ENCODE peak calls at places on chromosomes 6 and 20, in four cellular contexts. L is prostate gland, O is kidney, A is SK-N-SH. K is an unnamed sample.

GRCh38 chr20:18907353-18907752 is 93.8 kb downstream of the SCP2D1 start:
- DNase-seq in O (no peak), L (no peak), A (no peak), K (no peak)

GRCh38 chr20:17538517-17539170 is 7.5 kb upstream of the BFSP1 start:
- DNase-seq in L (no peak), A (no peak), O (no peak), K (no peak)

GRCh38 chr6:169162968-169163903 is 90.4 kb downstream of the THBS2 start:
- DNase-seq in L (no peak), O (peak; percentile 64), A (peak; percentile 22), K (peak; percentile 71)

GRCh38 chr20:48626938-48627736 is 200.7 kb downstream of the PREX1 start:
- DNase-seq in L (no peak), A (peak; percentile 47), O (peak; percentile 56), K (no peak)

GRCh38 chr6:129835691-129836090 is 25.4 kb downstream of the TMEM244 start:
- DNase-seq in L (no peak), O (no peak), A (no peak), K (no peak)

GRCh38 chr20:57217802-57218201 is 48.6 kb downstream of the BMP7 start:
- DNase-seq in L (no peak), A (no peak), O (no peak), K (no peak)

GRCh38 chr6:26743157-26743821 is 83.7 kb upstream of the ZNF322 start:
- DNase-seq in A (peak; percentile 45), O (peak; percentile 16), L (no peak), K (peak; percentile 52)

GRCh38 chr20:64003970-64004725 is 23.2 kb downstream of the PRPF6 start:
- DNase-seq in A (no peak), L (no peak), O (no peak), K (no peak)

GRCh38 chr6:148457137-148457842 is 114.7 kb downstream of the SASH1 start:
- DNase-seq in L (no peak), A (no peak), O (no peak), K (no peak)

GRCh38 chr6:80319286-80319685 is 212.8 kb downstream of the BCKDHB start:
- DNase-seq in O (no peak), A (no peak), L (no peak), K (no peak)

GRCh38 chr6:150966786-150967185 is 101.3 kb downstream of the MTHFD1L start:
- DNase-seq in L (no peak), A (no peak), O (no peak), K (no peak)

GRCh38 chr6:11364971-11365397 is 132.5 kb upstream of the NEDD9 start:
- DNase-seq in O (no peak), A (no peak), L (peak; percentile 51), K (no peak)

GRCh38 chr20:18663932-18664331 is 76.1 kb downstream of the DTD1 start:
- DNase-seq in A (no peak), L (no peak), O (no peak), K (no peak)

GRCh38 chr6:90162648-90163409 is 133.8 kb downstream of the BACH2 start:
- DNase-seq in L (no peak), O (no peak), A (no peak), K (no peak)

GRCh38 chr6:55827818-55828522 is 47.4 kb downstream of the BMP5 start:
- DNase-seq in O (no peak), A (no peak), L (no peak), K (no peak)

GRCh38 chr6:499617-500016 is 108.1 kb downstream of the IRF4 start:
- DNase-seq in L (no peak), O (no peak), A (no peak), K (no peak)

GRCh38 chr6:89495961-89496535 is 63.1 kb downstream of the ANKRD6 start:
- DNase-seq in A (peak; percentile 31), O (no peak), L (no peak), K (no peak)

GRCh38 chr20:25016471-25016870 is 23.9 kb upstream of the APMAP start:
- DNase-seq in A (no peak), O (peak; percentile 41), L (no peak), K (no peak)

GRCh38 chr6:69954733-69955132 is 88.4 kb downstream of the COL19A1 start:
- DNase-seq in O (no peak), A (no peak), L (no peak), K (no peak)

GRCh38 chr20:58908941-58909340 is 56.4 kb downstream of the GNAS start:
- DNase-seq in A (no peak), L (no peak), O (no peak), K (no peak)

GRCh38 chr20:4898282-4898681 is 103.0 kb downstream of the SLC23A2 start:
- DNase-seq in O (peak; percentile 75), L (no peak), A (no peak), K (no peak)

GRCh38 chr20:33339515-33340058 is 56.6 kb downstream of the BPIFB1 start:
- DNase-seq in O (no peak), A (no peak), L (no peak), K (no peak)

GRCh38 chr6:49462071-49462470 is 982 bp downstream of the MMUT start:
- DNase-seq in A (no peak), L (no peak), O (no peak), K (no peak)

DNA sequence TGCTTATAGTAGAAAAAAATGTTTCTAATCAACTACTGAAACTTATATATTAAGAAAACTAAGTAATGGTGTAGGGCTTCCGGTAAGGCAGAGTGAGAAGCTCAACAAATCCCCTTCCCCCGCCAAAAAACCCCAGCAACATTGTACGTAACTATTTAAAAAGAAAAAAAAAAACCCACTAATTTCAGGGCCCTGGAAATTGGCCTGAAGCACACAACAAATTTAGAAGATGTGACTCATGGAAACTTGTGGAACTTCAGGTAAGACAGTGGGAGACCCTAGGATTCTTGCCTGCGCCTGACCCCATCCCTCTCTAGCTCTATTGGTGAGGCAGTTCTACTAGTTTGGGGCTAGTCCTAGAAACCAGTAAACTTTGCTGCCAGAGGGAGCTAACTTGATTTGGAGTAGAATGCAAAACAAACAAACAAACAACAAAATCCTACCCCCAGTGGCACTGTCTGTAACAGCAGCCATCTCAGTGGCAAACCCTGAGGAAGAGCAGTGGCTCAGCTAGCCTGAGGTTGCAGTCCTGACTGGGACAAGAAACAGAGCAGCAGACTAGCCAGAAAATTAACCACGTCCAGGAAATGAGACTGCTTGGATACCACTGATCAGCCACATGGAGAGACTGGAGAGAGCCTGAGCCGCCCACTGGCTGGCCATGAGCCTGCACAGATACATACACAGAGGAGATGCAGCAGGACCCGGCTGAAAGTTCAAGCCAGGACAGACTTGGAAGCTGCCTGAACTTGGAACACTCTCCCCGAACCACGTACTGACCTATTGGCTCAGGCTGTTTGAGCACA is 135.1 kb downstream of the TBXT start:
- DNase-seq in A (peak; percentile 30), L (no peak), O (no peak), K (peak; percentile 68)
- TF ChIP-seq CTCF in A (no peak), L (no peak), O (no peak), K (no peak)

DNA sequence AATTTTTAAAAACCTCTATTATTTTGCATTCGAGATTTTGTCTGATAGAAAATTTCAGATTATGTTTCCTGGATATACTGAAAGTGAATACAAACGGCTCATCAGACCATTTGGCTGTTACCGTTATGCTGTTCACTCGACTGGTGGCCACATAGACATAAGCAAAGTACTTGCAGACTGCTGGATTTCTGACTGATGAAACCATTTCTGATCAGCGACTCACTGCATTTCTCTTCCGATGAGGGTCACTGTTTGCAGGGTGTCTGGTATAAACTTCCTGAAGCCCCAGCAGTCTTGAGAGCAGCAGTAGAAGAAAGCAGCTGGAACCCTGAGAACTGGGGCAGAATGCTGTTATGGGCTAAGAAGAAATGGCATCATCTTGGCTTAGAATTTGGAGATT is 17.7 kb downstream of the SNX9 start:
- DNase-seq in A (no peak), O (no peak), L (no peak), K (no peak)
- TF ChIP-seq CTCF in A (peak; percentile 4), O (no peak), L (no peak), K (no peak)

GRCh38 chr20:44479643-44480042 is 4.0 kb downstream of the TTPAL start:
- DNase-seq in O (no peak), L (no peak), A (no peak), K (no peak)

GRCh38 chr20:44475372-44475693 is 341 bp upstream of the TTPAL start:
- DNase-seq in L (no peak), O (no peak), A (peak; percentile 38), K (no peak)

GRCh38 chr20:44477151-44477550 is 1.5 kb downstream of the TTPAL start:
- DNase-seq in O (no peak), L (no peak), A (no peak), K (no peak)

GRCh38 chr20:44478188-44478587 is 2.5 kb downstream of the TTPAL start:
- DNase-seq in L (no peak), O (no peak), A (no peak), K (no peak)

GRCh38 chr20:44475694-44476560 is at the start of gene TTPAL:
- DNase-seq in A (peak; percentile 97), L (peak; percentile 87), O (peak; percentile 95), K (no peak)
- TF ChIP-seq CTCF in A (peak; percentile 36), L (peak; percentile 82), O (peak; percentile 33), K (peak; percentile 50)

GRCh38 chr6:149929422-149929821 is 6.5 kb upstream of the RAET1G start:
- DNase-seq in L (no peak), O (peak; percentile 21), A (no peak), K (no peak)
- TF ChIP-seq CTCF in L (no peak), O (no peak), A (peak; percentile 41), K (peak; percentile 47)

DNA sequence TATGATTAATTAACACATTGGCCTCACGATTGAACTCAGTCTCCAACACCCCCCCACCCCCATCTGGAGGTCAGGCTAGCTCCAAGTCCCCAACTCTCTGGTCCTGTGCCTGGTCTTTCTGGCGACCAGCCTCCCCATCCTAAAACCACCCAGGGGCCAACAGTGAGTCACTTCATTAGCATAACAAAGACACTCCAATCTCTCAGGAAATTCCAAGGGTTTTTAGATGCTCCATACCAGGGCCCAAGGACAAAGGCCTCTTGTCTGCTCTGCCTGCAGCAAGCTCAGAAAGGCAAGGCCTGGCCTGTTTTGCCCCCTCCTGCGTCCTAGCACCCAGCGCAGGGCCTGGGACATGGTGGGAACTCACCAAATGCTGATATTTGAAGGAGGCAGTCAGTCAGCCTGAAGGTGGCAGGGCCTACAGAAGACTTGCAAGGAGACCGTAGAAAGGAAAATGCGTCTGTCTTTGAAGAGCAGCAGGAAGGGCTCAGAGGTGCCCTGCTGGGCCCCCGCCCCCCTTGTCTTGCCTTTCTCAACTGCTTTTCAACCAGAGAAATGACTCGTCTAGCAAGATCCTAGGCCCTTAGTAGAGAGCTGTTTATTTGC is 184.7 kb downstream of the CDH4 start:
- DNase-seq in L (no peak), O (peak; percentile 59), A (no peak), K (no peak)
- TF ChIP-seq CTCF in L (no peak), O (no peak), A (no peak), K (no peak)

K was measured in AG04449.